ENCODE peak calls at places on chromosomes 4 and X, in seven cellular contexts. One of them, this sample, is unnamed.

GRCh38 chr4:2356123-2357069 is 62.0 kb downstream of the ZFYVE28 start:
- DNase-seq in hypothalamus: no peak
- DNase-seq in EH: no peak
- DNase-seq in A673: no peak
- DNase-seq in activated naive CD8-positive, alpha-beta T cell treated with anti-CD3 and anti-CD28 coated beads, Interleukin-2, amount 50 U/mL, for 24 hours: no peak
- DNase-seq in iris pigment epithelial cell: no peak
- DNase-seq in GM23338: no peak
- DNase-seq in this sample: peak

GRCh38 chr4:139281212-139281611 is 1.2 kb upstream of the MGARP start:
- DNase-seq in EH: no peak
- DNase-seq in A673: no peak
- DNase-seq in GM23338: no peak
- DNase-seq in iris pigment epithelial cell: no peak
- DNase-seq in activated naive CD8-positive, alpha-beta T cell treated with anti-CD3 and anti-CD28 coated beads, Interleukin-2, amount 50 U/mL, for 24 hours: no peak
- DNase-seq in hypothalamus: no peak
- DNase-seq in this sample: no peak

GRCh38 chr4:98686847-98687246 is 28.4 kb upstream of the TSPAN5 start:
- DNase-seq in A673: no peak
- DNase-seq in GM23338: no peak
- DNase-seq in activated naive CD8-positive, alpha-beta T cell treated with anti-CD3 and anti-CD28 coated beads, Interleukin-2, amount 50 U/mL, for 24 hours: no peak
- DNase-seq in EH: no peak
- DNase-seq in iris pigment epithelial cell: no peak
- DNase-seq in hypothalamus: no peak
- DNase-seq in this sample: no peak

GRCh38 chr4:51835079-51835478 is 7.9 kb upstream of the DCUN1D4 start:
- DNase-seq in A673: no peak
- DNase-seq in GM23338: no peak
- DNase-seq in activated naive CD8-positive, alpha-beta T cell treated with anti-CD3 and anti-CD28 coated beads, Interleukin-2, amount 50 U/mL, for 24 hours: no peak
- DNase-seq in hypothalamus: no peak
- DNase-seq in EH: no peak
- DNase-seq in iris pigment epithelial cell: no peak
- DNase-seq in this sample: no peak

GRCh38 chrX:153539171-153539978 is 21.9 kb downstream of the ATP2B3 start:
- DNase-seq in EH: peak
- DNase-seq in A673: peak
- DNase-seq in iris pigment epithelial cell: peak
- DNase-seq in hypothalamus: peak
- DNase-seq in GM23338: peak
- DNase-seq in activated naive CD8-positive, alpha-beta T cell treated with anti-CD3 and anti-CD28 coated beads, Interleukin-2, amount 50 U/mL, for 24 hours: peak
- DNase-seq in this sample: peak

GRCh38 chr4:56821394-56822263 is at the start of gene SPINK2:
- DNase-seq in A673: peak
- DNase-seq in iris pigment epithelial cell: no peak
- DNase-seq in GM23338: peak
- DNase-seq in hypothalamus: no peak
- DNase-seq in activated naive CD8-positive, alpha-beta T cell treated with anti-CD3 and anti-CD28 coated beads, Interleukin-2, amount 50 U/mL, for 24 hours: peak
- DNase-seq in EH: no peak
- DNase-seq in this sample: peak

GRCh38 chr4:113052379-113052951 is 3.0 kb downstream of the ANK2 start:
- DNase-seq in iris pigment epithelial cell: peak
- DNase-seq in activated naive CD8-positive, alpha-beta T cell treated with anti-CD3 and anti-CD28 coated beads, Interleukin-2, amount 50 U/mL, for 24 hours: no peak
- DNase-seq in GM23338: no peak
- DNase-seq in A673: no peak
- DNase-seq in EH: peak
- DNase-seq in hypothalamus: no peak
- DNase-seq in this sample: no peak

GRCh38 chr4:48543796-48544195 is 53.7 kb downstream of the ZAR1 start:
- DNase-seq in iris pigment epithelial cell: peak
- DNase-seq in EH: peak
- DNase-seq in activated naive CD8-positive, alpha-beta T cell treated with anti-CD3 and anti-CD28 coated beads, Interleukin-2, amount 50 U/mL, for 24 hours: no peak
- DNase-seq in A673: peak
- DNase-seq in GM23338: no peak
- DNase-seq in hypothalamus: no peak
- DNase-seq in this sample: no peak

GRCh38 chr4:77395481-77395880 is 210.1 kb upstream of the CXCL13 start:
- DNase-seq in iris pigment epithelial cell: no peak
- DNase-seq in A673: no peak
- DNase-seq in EH: no peak
- DNase-seq in activated naive CD8-positive, alpha-beta T cell treated with anti-CD3 and anti-CD28 coated beads, Interleukin-2, amount 50 U/mL, for 24 hours: no peak
- DNase-seq in GM23338: no peak
- DNase-seq in hypothalamus: no peak
- DNase-seq in this sample: no peak

GRCh38 chr4:3850128-3850527 is 83.9 kb downstream of the ADRA2C start:
- DNase-seq in activated naive CD8-positive, alpha-beta T cell treated with anti-CD3 and anti-CD28 coated beads, Interleukin-2, amount 50 U/mL, for 24 hours: no peak
- DNase-seq in hypothalamus: no peak
- DNase-seq in iris pigment epithelial cell: no peak
- DNase-seq in EH: no peak
- DNase-seq in A673: no peak
- DNase-seq in GM23338: no peak
- DNase-seq in this sample: no peak

GRCh38 chr4:180058731-180059215 is 2184.4 kb upstream of the TENM3 start:
- DNase-seq in hypothalamus: peak
- DNase-seq in GM23338: peak
- DNase-seq in activated naive CD8-positive, alpha-beta T cell treated with anti-CD3 and anti-CD28 coated beads, Interleukin-2, amount 50 U/mL, for 24 hours: no peak
- DNase-seq in iris pigment epithelial cell: peak
- DNase-seq in EH: peak
- DNase-seq in A673: peak
- DNase-seq in this sample: peak